ENCODE peak calls at places on chromosomes 1 and 21, in four cellular contexts. One of them, this sample, is unnamed.

GRCh38 chr1:12741946-12742345 is 4.1 kb upstream of the CFAP107 start:
- DNase-seq in gastrocnemius medialis: no peak
- DNase-seq in uterus: no peak
- DNase-seq in adrenal gland: no peak
- DNase-seq in this sample: no peak

GRCh38 chr1:53321366-53321765 is 6.5 kb downstream of the LRP8 start:
- DNase-seq in gastrocnemius medialis: no peak
- DNase-seq in uterus: no peak
- DNase-seq in adrenal gland: no peak
- DNase-seq in this sample: no peak

GRCh38 chr1:61278966-61279365 is 196.6 kb downstream of the NFIA start:
- DNase-seq in gastrocnemius medialis: no peak
- DNase-seq in uterus: no peak
- DNase-seq in adrenal gland: no peak
- DNase-seq in this sample: no peak

GRCh38 chr1:229370601-229371021 is 27.8 kb upstream of the CCSAP start:
- DNase-seq in gastrocnemius medialis: peak
- DNase-seq in uterus: no peak
- DNase-seq in adrenal gland: no peak
- DNase-seq in this sample: no peak

GRCh38 chr1:230074270-230074669 is 7.2 kb downstream of the GALNT2 start:
- DNase-seq in gastrocnemius medialis: no peak
- DNase-seq in uterus: no peak
- DNase-seq in adrenal gland: no peak
- DNase-seq in this sample: no peak

GRCh38 chr1:246602194-246602593 is 35.9 kb downstream of the CNST start:
- DNase-seq in gastrocnemius medialis: no peak
- DNase-seq in uterus: no peak
- DNase-seq in adrenal gland: no peak
- DNase-seq in this sample: no peak

GRCh38 chr1:39632491-39633417 is 6.7 kb downstream of the HEYL start:
- DNase-seq in gastrocnemius medialis: no peak
- DNase-seq in uterus: peak
- DNase-seq in adrenal gland: peak
- DNase-seq in this sample: no peak

GRCh38 chr1:119662034-119662437 is 14.0 kb upstream of the ZNF697 start:
- DNase-seq in gastrocnemius medialis: no peak
- DNase-seq in uterus: no peak
- DNase-seq in adrenal gland: no peak
- DNase-seq in this sample: no peak

GRCh38 chr1:174996474-174996873 is 3.3 kb upstream of the CACYBP start:
- DNase-seq in gastrocnemius medialis: no peak
- DNase-seq in uterus: no peak
- DNase-seq in adrenal gland: no peak
- DNase-seq in this sample: no peak

GRCh38 chr1:187063271-187063670 is 234.5 kb downstream of the PLA2G4A start:
- DNase-seq in gastrocnemius medialis: no peak
- DNase-seq in uterus: no peak
- DNase-seq in adrenal gland: no peak
- DNase-seq in this sample: no peak

GRCh38 chr1:10694274-10694632 is 102.2 kb downstream of the CASZ1 start:
- DNase-seq in gastrocnemius medialis: no peak
- DNase-seq in uterus: no peak
- DNase-seq in adrenal gland: no peak
- DNase-seq in this sample: peak

GRCh38 chr21:29053656-29054055 is 19.8 kb downstream of the CCT8 start:
- DNase-seq in gastrocnemius medialis: no peak
- DNase-seq in uterus: no peak
- DNase-seq in adrenal gland: no peak
- DNase-seq in this sample: no peak

GRCh38 chr1:186236921-186237320 is 138.1 kb downstream of the TPR start:
- DNase-seq in gastrocnemius medialis: no peak
- DNase-seq in uterus: no peak
- DNase-seq in adrenal gland: no peak
- DNase-seq in this sample: no peak

GRCh38 chr21:20045197-20045596 is 953.0 kb upstream of the NCAM2 start:
- DNase-seq in gastrocnemius medialis: no peak
- DNase-seq in uterus: no peak
- DNase-seq in adrenal gland: no peak
- DNase-seq in this sample: no peak

GRCh38 chr1:2000850-2001249 is 2.7 kb downstream of the CFAP74 start:
- DNase-seq in gastrocnemius medialis: no peak
- DNase-seq in uterus: no peak
- DNase-seq in adrenal gland: no peak
- DNase-seq in this sample: no peak

GRCh38 chr1:234722904-234723588 is 113.1 kb upstream of the IRF2BP2 start:
- DNase-seq in gastrocnemius medialis: no peak
- DNase-seq in uterus: peak
- DNase-seq in adrenal gland: peak
- DNase-seq in this sample: peak

GRCh38 chr1:158248122-158248521 is 6.1 kb upstream of the CD1A start:
- DNase-seq in gastrocnemius medialis: no peak
- DNase-seq in uterus: no peak
- DNase-seq in adrenal gland: peak
- DNase-seq in this sample: no peak

GRCh38 chr1:53413175-53414001 is 45.8 kb upstream of the DMRTB1 start:
- DNase-seq in gastrocnemius medialis: no peak
- DNase-seq in uterus: no peak
- DNase-seq in adrenal gland: no peak
- DNase-seq in this sample: no peak

GRCh38 chr1:27787895-27788294 is 14.9 kb downstream of the STX12 start:
- DNase-seq in gastrocnemius medialis: no peak
- DNase-seq in uterus: no peak
- DNase-seq in adrenal gland: no peak
- DNase-seq in this sample: no peak

GRCh38 chr1:202241376-202242079 is 47.9 kb downstream of the LGR6 start:
- DNase-seq in gastrocnemius medialis: no peak
- DNase-seq in uterus: no peak
- DNase-seq in adrenal gland: no peak
- DNase-seq in this sample: no peak

GRCh38 chr1:154741747-154742495 is 128.2 kb downstream of the KCNN3 start:
- DNase-seq in gastrocnemius medialis: no peak
- DNase-seq in uterus: no peak
- DNase-seq in adrenal gland: no peak
- DNase-seq in this sample: no peak

GRCh38 chr1:203408485-203409229 is 57.7 kb upstream of the FMOD start:
- DNase-seq in gastrocnemius medialis: peak
- DNase-seq in uterus: peak
- DNase-seq in adrenal gland: peak
- DNase-seq in this sample: peak

GRCh38 chr1:11187936-11188335 is 1.2 kb upstream of the ANGPTL7 start:
- DNase-seq in gastrocnemius medialis: no peak
- DNase-seq in uterus: no peak
- DNase-seq in adrenal gland: no peak
- DNase-seq in this sample: no peak

GRCh38 chr1:94552071-94552586 is 10.6 kb upstream of the F3 start:
- DNase-seq in gastrocnemius medialis: no peak
- DNase-seq in uterus: no peak
- DNase-seq in adrenal gland: peak
- DNase-seq in this sample: no peak

GRCh38 chr1:24970399-24970753 is 40.3 kb upstream of the RUNX3 start:
- DNase-seq in gastrocnemius medialis: no peak
- DNase-seq in uterus: no peak
- DNase-seq in adrenal gland: no peak
- DNase-seq in this sample: no peak

GRCh38 chr21:31490471-31490870 is 146.4 kb upstream of the TIAM1 start:
- DNase-seq in gastrocnemius medialis: no peak
- DNase-seq in uterus: no peak
- DNase-seq in adrenal gland: no peak
- DNase-seq in this sample: no peak

GRCh38 chr1:205577874-205578658 is 53.7 kb downstream of the ELK4 start:
- DNase-seq in gastrocnemius medialis: no peak
- DNase-seq in uterus: no peak
- DNase-seq in adrenal gland: peak
- DNase-seq in this sample: no peak

GRCh38 chr1:9361630-9362256 is 69.0 kb downstream of the SPSB1 start:
- DNase-seq in gastrocnemius medialis: no peak
- DNase-seq in uterus: no peak
- DNase-seq in adrenal gland: no peak
- DNase-seq in this sample: no peak

GRCh38 chr1:72485786-72486185 is 203.4 kb upstream of the NEGR1 start:
- DNase-seq in gastrocnemius medialis: no peak
- DNase-seq in uterus: no peak
- DNase-seq in adrenal gland: no peak
- DNase-seq in this sample: no peak

GRCh38 chr1:35884934-35885333 is 1.9 kb downstream of the AGO1 start:
- DNase-seq in gastrocnemius medialis: no peak
- DNase-seq in uterus: no peak
- DNase-seq in adrenal gland: no peak
- DNase-seq in this sample: no peak
- H3K4me3 ChIP-seq in gastrocnemius medialis: no peak
- H3K4me3 ChIP-seq in uterus: no peak
- H3K4me3 ChIP-seq in adrenal gland: no peak
- H3K4me3 ChIP-seq in this sample: no peak

DNA sequence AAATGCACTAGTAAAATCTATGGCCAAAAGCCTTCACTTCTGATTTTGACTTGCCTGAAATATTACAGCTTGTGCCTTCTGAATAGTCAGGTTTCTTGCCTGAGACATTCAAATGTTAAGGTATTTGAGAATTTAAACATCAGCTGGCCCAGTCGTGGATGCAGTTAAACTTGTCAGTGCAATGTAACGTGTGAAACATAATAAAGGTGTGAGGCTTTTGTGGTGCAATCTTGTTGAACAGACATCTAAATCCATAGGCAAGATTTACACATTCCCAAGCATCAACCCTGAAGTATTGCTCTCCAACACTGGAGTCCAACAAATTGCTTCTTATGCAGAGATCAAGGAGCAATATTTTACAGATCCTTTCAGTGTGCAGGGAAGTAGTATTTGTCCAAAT is 4.4 kb downstream of the CCN1 start:
- DNase-seq in gastrocnemius medialis: no peak
- DNase-seq in uterus: no peak
- DNase-seq in adrenal gland: no peak
- DNase-seq in this sample: no peak
- TF ChIP-seq POLR2A in gastrocnemius medialis: no peak
- TF ChIP-seq POLR2A in uterus: no peak
- TF ChIP-seq POLR2A in adrenal gland: no peak
- TF ChIP-seq POLR2A in this sample: no peak

GRCh38 chr1:197918815-197919522 is 1.8 kb downstream of the LHX9 start:
- DNase-seq in gastrocnemius medialis: no peak
- DNase-seq in uterus: no peak
- DNase-seq in adrenal gland: no peak
- DNase-seq in this sample: no peak

GRCh38 chr1:197915797-197916686 is 1.1 kb upstream of the LHX9 start:
- DNase-seq in gastrocnemius medialis: no peak
- DNase-seq in uterus: no peak
- DNase-seq in adrenal gland: peak
- DNase-seq in this sample: peak

GRCh38 chr1:197917553-197917812 is 311 bp downstream of the LHX9 start:
- DNase-seq in gastrocnemius medialis: no peak
- DNase-seq in uterus: no peak
- DNase-seq in adrenal gland: no peak
- DNase-seq in this sample: no peak

GRCh38 chr1:197919523-197920301 is 2.5 kb downstream of the LHX9 start:
- DNase-seq in gastrocnemius medialis: no peak
- DNase-seq in uterus: no peak
- DNase-seq in adrenal gland: no peak
- DNase-seq in this sample: no peak

GRCh38 chr1:197917813-197918646 is 858 bp downstream of the LHX9 start:
- DNase-seq in gastrocnemius medialis: no peak
- DNase-seq in uterus: no peak
- DNase-seq in adrenal gland: no peak
- DNase-seq in this sample: no peak
- H3K27ac ChIP-seq in gastrocnemius medialis: no peak
- H3K27ac ChIP-seq in uterus: no peak
- H3K27ac ChIP-seq in adrenal gland: no peak
- H3K27ac ChIP-seq in this sample: no peak

DNA sequence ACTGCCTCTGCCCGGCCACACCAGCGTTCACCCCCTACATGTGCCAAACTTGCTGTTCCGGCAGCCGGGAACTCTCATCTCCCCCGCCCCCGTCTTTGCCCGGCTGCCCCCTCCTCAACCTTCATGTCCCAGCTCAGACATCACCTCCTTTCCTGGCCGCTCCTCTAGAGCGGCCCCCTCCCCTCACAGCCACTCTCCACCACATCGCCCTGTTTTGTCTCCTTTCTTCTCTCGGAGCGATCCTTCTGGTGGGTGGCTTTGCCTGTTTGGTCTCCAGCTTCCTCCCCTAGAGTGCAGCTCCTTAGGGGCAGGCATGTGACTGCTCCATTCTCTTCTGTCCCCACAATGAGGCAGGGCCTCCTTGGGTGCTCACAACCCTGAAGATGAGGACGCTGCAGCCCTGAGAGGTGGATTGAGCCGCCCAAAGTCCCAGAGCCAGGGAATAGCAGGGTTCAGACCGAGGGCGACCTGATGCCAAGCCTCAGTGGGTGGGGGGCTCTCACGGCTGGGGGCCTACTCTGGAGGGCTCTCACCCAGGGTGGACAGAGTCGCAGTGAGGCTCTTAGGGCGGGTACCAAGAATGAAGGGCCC is 44.9 kb upstream of the ECE1 start:
- DNase-seq in gastrocnemius medialis: no peak
- DNase-seq in uterus: no peak
- DNase-seq in adrenal gland: peak
- DNase-seq in this sample: no peak
- H3K4me3 ChIP-seq in gastrocnemius medialis: peak
- H3K4me3 ChIP-seq in uterus: peak
- H3K4me3 ChIP-seq in adrenal gland: peak
- H3K4me3 ChIP-seq in this sample: no peak

GRCh38 chr1:188719735-188720134 is 1757.9 kb downstream of the BRINP3 start:
- DNase-seq in gastrocnemius medialis: no peak
- DNase-seq in uterus: no peak
- DNase-seq in adrenal gland: no peak
- DNase-seq in this sample: no peak

GRCh38 chr1:188715566-188715965 is 1762.1 kb downstream of the BRINP3 start:
- DNase-seq in gastrocnemius medialis: no peak
- DNase-seq in uterus: no peak
- DNase-seq in adrenal gland: no peak
- DNase-seq in this sample: no peak
- TF ChIP-seq POLR2A in gastrocnemius medialis: no peak
- TF ChIP-seq POLR2A in uterus: no peak
- TF ChIP-seq POLR2A in adrenal gland: no peak
- TF ChIP-seq POLR2A in this sample: no peak

DNA sequence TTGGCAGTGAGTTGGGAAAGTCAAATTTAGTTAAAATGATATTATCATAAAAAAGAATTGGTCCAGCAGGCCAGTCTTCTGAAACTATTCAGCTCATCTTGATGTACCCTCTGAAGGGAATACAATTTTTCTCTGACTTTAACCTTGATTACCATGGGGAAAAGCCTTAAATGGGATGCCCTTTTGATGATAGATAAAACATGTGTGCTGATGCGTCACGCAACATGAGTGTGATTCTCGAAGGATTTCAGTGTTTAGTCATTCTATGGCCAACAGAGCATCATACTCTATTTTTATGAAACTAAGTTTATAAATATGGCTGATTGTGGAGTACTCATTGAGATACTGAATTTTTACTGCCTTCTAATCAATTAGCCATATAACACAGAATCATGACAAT is 171.5 kb downstream of the ZNF281 start:
- DNase-seq in gastrocnemius medialis: no peak
- DNase-seq in uterus: no peak
- DNase-seq in adrenal gland: no peak
- DNase-seq in this sample: no peak
- H3K27ac ChIP-seq in gastrocnemius medialis: no peak
- H3K27ac ChIP-seq in uterus: no peak
- H3K27ac ChIP-seq in adrenal gland: no peak
- H3K27ac ChIP-seq in this sample: no peak

This sample was measured in right lobe of liver.